ENCODE peak calls at places on chromosomes 2 and 18, in ten cellular contexts. M is endothelial cell; A is mucosa of descending colon; X is RKO; E is endodermal cell; N is fibroblast of mammary gland; K is hypothalamus; Z is neural progenitor cell; Y is H7; C is stimulated activated CD4-positive, alpha-beta T cell treated with anti-CD3 and anti-CD28 coated beads, Interleukin-12 subunit alpha, Interleukin-12 subunit beta, amount 100 ng/mL, for 24 hours. R is an unnamed sample.

GRCh38 chr2:10428355-10428754 is 19.8 kb downstream of the ODC1 start:
- DNase-seq in Y (no peak), C (no peak), N (no peak), K (no peak), Z (no peak), M (no peak), X (no peak), E (no peak), A (no peak), R (no peak)

GRCh38 chr18:77030201-77030600 is 102.4 kb downstream of the MBP start:
- DNase-seq in Y (no peak), C (no peak), E (no peak), M (no peak), Z (no peak), K (no peak), X (no peak), A (no peak), N (no peak), R (no peak)

GRCh38 chr2:226673314-226673723 is 126.3 kb downstream of the IRS1 start:
- DNase-seq in C (no peak), M (no peak), K (no peak), E (no peak), Y (no peak), A (peak), N (peak), X (peak), Z (no peak), R (peak)

GRCh38 chr2:230929381-230930148 is 4.5 kb upstream of the GPR55 start:
- DNase-seq in A (no peak), X (no peak), Y (peak), K (no peak), N (no peak), E (peak), M (no peak), C (no peak), Z (no peak), R (no peak)

GRCh38 chr2:118851650-118852049 is 4.2 kb upstream of the EN1 start:
- DNase-seq in E (peak), Z (peak), C (no peak), X (no peak), N (no peak), K (no peak), M (no peak), Y (peak), A (no peak), R (no peak)

GRCh38 chr2:127455566-127456493 is 37.6 kb downstream of the PROC start:
- DNase-seq in X (no peak), E (no peak), A (peak), Y (peak), M (no peak), N (no peak), C (no peak), K (no peak), Z (peak), R (no peak)

GRCh38 chr2:162125138-162125537 is 26.9 kb downstream of the GCG start:
- DNase-seq in K (no peak), C (no peak), Z (peak), A (no peak), E (peak), M (no peak), X (no peak), Y (no peak), N (no peak), R (peak)

GRCh38 chr2:157173740-157174184 is 83.7 kb upstream of the GALNT5 start:
- DNase-seq in X (no peak), E (no peak), M (no peak), Z (no peak), N (peak), C (no peak), A (no peak), K (no peak), Y (no peak), R (peak)

GRCh38 chr2:223264541-223265171 is 212.7 kb downstream of the KCNE4 start:
- DNase-seq in X (no peak), N (no peak), E (no peak), M (no peak), K (no peak), A (no peak), Z (no peak), Y (no peak), C (no peak), R (no peak)

GRCh38 chr18:12307871-12308385 is at the start of gene TUBB6:
- DNase-seq in E (peak), A (peak), M (peak), C (no peak), N (peak), Z (peak), X (no peak), Y (peak), K (no peak), R (peak)

R was measured in kidney glomerular epithelial cell.